ENCODE peak calls at places on chromosome X, in six cellular contexts. One of them, this sample, is unnamed.

GRCh38 chrX:153925739-153926593 is at the start of gene ARHGAP4:
- DNase-seq in psoas muscle: no peak
- DNase-seq in cardiac fibroblast: no peak
- DNase-seq in brain microvascular endothelial cell: no peak
- DNase-seq in heart right ventricle: no peak
- DNase-seq in NB4: no peak
- DNase-seq in this sample: peak; percentile 67

GRCh38 chrX:134599173-134599914 is 58.9 kb downstream of the PLAC1 start:
- DNase-seq in psoas muscle: no peak
- DNase-seq in NB4: peak; percentile 25
- DNase-seq in heart right ventricle: no peak
- DNase-seq in cardiac fibroblast: peak; percentile 92
- DNase-seq in brain microvascular endothelial cell: no peak
- DNase-seq in this sample: peak; percentile 61

GRCh38 chrX:115449742-115450141 is 111.2 kb upstream of the PLS3 start:
- DNase-seq in cardiac fibroblast: peak; percentile 90
- DNase-seq in brain microvascular endothelial cell: no peak
- DNase-seq in NB4: no peak
- DNase-seq in heart right ventricle: peak; percentile 56
- DNase-seq in psoas muscle: peak; percentile 34
- DNase-seq in this sample: no peak

GRCh38 chrX:70030242-70030823 is 19.4 kb downstream of the AWAT2 start:
- DNase-seq in psoas muscle: no peak
- DNase-seq in heart right ventricle: peak; percentile 11
- DNase-seq in NB4: peak; percentile 62
- DNase-seq in cardiac fibroblast: peak; percentile 72
- DNase-seq in brain microvascular endothelial cell: peak; percentile 31
- DNase-seq in this sample: peak; percentile 49

GRCh38 chrX:131746491-131746968 is 202.7 kb downstream of the OR13H1 start:
- DNase-seq in NB4: no peak
- DNase-seq in psoas muscle: peak; percentile 76
- DNase-seq in cardiac fibroblast: no peak
- DNase-seq in brain microvascular endothelial cell: peak; percentile 67
- DNase-seq in heart right ventricle: peak; percentile 13
- DNase-seq in this sample: peak; percentile 36

GRCh38 chrX:387729-388128 is 1.0 kb upstream of the PPP2R3B start:
- DNase-seq in brain microvascular endothelial cell: no peak
- DNase-seq in NB4: no peak
- DNase-seq in psoas muscle: no peak
- DNase-seq in cardiac fibroblast: no peak
- DNase-seq in heart right ventricle: no peak
- DNase-seq in this sample: no peak

GRCh38 chrX:137562096-137562495 is 3.8 kb upstream of the ZIC3 start:
- DNase-seq in brain microvascular endothelial cell: no peak
- DNase-seq in NB4: no peak
- DNase-seq in cardiac fibroblast: no peak
- DNase-seq in psoas muscle: no peak
- DNase-seq in heart right ventricle: no peak
- DNase-seq in this sample: no peak

GRCh38 chrX:22134681-22135080 is 102.6 kb downstream of the PHEX start:
- DNase-seq in brain microvascular endothelial cell: peak; percentile 70
- DNase-seq in psoas muscle: no peak
- DNase-seq in heart right ventricle: no peak
- DNase-seq in cardiac fibroblast: peak; percentile 52
- DNase-seq in NB4: no peak
- DNase-seq in this sample: no peak

GRCh38 chrX:2387614-2388239 is 113.0 kb downstream of the DHRSX start:
- DNase-seq in brain microvascular endothelial cell: no peak
- DNase-seq in psoas muscle: no peak
- DNase-seq in heart right ventricle: no peak
- DNase-seq in cardiac fibroblast: peak; percentile 39
- DNase-seq in NB4: no peak
- DNase-seq in this sample: no peak

GRCh38 chrX:133723930-133724329 is 261.5 kb downstream of the GPC3 start:
- DNase-seq in brain microvascular endothelial cell: no peak
- DNase-seq in heart right ventricle: no peak
- DNase-seq in psoas muscle: no peak
- DNase-seq in cardiac fibroblast: no peak
- DNase-seq in NB4: no peak
- DNase-seq in this sample: no peak

GRCh38 chrX:151391722-151392121 is 5.3 kb upstream of the VMA21 start:
- DNase-seq in NB4: no peak
- DNase-seq in brain microvascular endothelial cell: no peak
- DNase-seq in psoas muscle: no peak
- DNase-seq in cardiac fibroblast: no peak
- DNase-seq in heart right ventricle: no peak
- DNase-seq in this sample: no peak

GRCh38 chrX:154607370-154607769 is 11.7 kb downstream of the CTAG1B start:
- DNase-seq in heart right ventricle: no peak
- DNase-seq in NB4: no peak
- DNase-seq in cardiac fibroblast: no peak
- DNase-seq in psoas muscle: no peak
- DNase-seq in brain microvascular endothelial cell: no peak
- DNase-seq in this sample: no peak

GRCh38 chrX:145213504-145213903 is 33.8 kb upstream of the SPANXN1 start:
- DNase-seq in NB4: peak; percentile 17
- DNase-seq in cardiac fibroblast: no peak
- DNase-seq in brain microvascular endothelial cell: peak; percentile 2
- DNase-seq in psoas muscle: no peak
- DNase-seq in heart right ventricle: no peak
- DNase-seq in this sample: peak; percentile 1

DNA sequence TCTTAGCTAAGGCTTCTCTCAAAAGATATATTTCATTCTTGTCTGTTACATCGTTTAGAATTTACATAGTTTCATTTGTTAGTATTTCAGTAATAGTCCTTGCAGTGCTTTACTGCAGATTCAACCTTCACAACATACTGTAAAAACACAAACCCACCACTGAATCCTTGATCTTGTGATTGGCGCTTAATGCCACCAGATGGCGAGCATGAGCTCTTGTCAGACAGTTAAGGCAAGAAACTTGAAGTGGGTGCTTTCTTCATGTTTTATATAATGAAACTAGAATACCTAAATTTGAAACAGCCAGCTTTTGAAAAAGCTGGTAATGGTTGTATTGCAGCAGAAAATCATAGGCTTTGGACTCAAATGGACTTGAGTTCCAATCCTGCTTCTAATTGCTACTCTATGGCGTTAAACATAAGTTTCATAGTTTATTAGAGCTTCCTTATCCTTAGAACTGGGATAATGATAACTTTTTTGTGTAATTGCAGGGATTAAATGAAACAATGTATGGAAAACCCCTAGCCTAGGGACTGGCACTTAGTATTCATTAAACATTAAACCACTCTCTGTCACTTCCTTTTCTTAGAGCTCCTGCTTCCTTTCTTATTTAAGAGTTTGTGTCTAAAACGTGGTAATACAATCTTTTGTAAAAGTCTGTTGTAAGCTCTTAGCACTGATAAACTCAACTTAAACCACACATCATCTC is 95.1 kb downstream of the USP9X start:
- DNase-seq in NB4: peak; percentile 71
- DNase-seq in psoas muscle: peak; percentile 31
- DNase-seq in cardiac fibroblast: peak; percentile 69
- DNase-seq in heart right ventricle: no peak
- DNase-seq in brain microvascular endothelial cell: peak; percentile 69
- DNase-seq in this sample: peak; percentile 76
- TF ChIP-seq CTCF in NB4: peak; percentile 60
- TF ChIP-seq CTCF in psoas muscle: peak; percentile 72
- TF ChIP-seq CTCF in cardiac fibroblast: peak; percentile 63
- TF ChIP-seq CTCF in heart right ventricle: peak; percentile 37
- TF ChIP-seq CTCF in brain microvascular endothelial cell: peak; percentile 92
- TF ChIP-seq CTCF in this sample: peak; percentile 43

GRCh38 chrX:55488268-55488558 is 1.4 kb downstream of the USP51 start:
- DNase-seq in cardiac fibroblast: no peak
- DNase-seq in heart right ventricle: no peak
- DNase-seq in psoas muscle: no peak
- DNase-seq in brain microvascular endothelial cell: no peak
- DNase-seq in NB4: no peak
- DNase-seq in this sample: peak; percentile 3
- H3K4me3 ChIP-seq in cardiac fibroblast: peak overlapping the region; percentile 15
- H3K4me3 ChIP-seq in heart right ventricle: no peak overlapping the region
- H3K4me3 ChIP-seq in psoas muscle: peak overlapping the region; percentile 77
- H3K4me3 ChIP-seq in brain microvascular endothelial cell: peak overlapping the region; percentile 27
- H3K4me3 ChIP-seq in NB4: peak overlapping the region; percentile 53
- H3K4me3 ChIP-seq in this sample: peak overlapping the region; percentile 56

DNA sequence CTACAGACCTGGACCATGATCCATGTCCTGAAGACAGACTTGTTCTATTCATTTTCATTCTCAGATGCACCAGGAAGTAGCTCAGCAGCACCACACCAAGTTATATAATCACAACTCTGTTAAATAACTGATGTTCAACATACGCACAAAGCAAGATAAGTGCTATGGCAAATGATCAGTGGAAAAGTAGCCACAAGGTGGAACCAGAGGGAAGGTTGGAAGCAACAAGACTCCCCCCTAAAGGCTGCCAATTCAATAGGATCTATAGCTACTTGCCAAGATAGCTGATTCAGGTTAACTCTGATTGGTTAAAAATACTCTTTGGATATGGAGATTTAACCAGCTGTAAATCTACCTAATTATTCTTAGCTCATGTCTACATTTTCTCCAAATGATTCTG is 23.7 kb upstream of the FAM47B start:
- DNase-seq in cardiac fibroblast: peak; percentile 67
- DNase-seq in NB4: peak; percentile 25
- DNase-seq in heart right ventricle: no peak
- DNase-seq in psoas muscle: no peak
- DNase-seq in brain microvascular endothelial cell: peak; percentile 69
- DNase-seq in this sample: no peak
- TF ChIP-seq CTCF in cardiac fibroblast: peak; percentile 52
- TF ChIP-seq CTCF in NB4: peak; percentile 20
- TF ChIP-seq CTCF in heart right ventricle: no peak
- TF ChIP-seq CTCF in psoas muscle: peak; percentile 21
- TF ChIP-seq CTCF in brain microvascular endothelial cell: peak; percentile 71
- TF ChIP-seq CTCF in this sample: no peak

GRCh38 chrX:3711331-3711917 is 2.0 kb downstream of the PRKX start:
- DNase-seq in cardiac fibroblast: no peak
- DNase-seq in brain microvascular endothelial cell: no peak
- DNase-seq in heart right ventricle: peak; percentile 18
- DNase-seq in psoas muscle: no peak
- DNase-seq in NB4: no peak
- DNase-seq in this sample: peak; percentile 32
- H3K4me3 ChIP-seq in cardiac fibroblast: peak overlapping the region; percentile 61
- H3K4me3 ChIP-seq in brain microvascular endothelial cell: peak overlapping the region; percentile 64
- H3K4me3 ChIP-seq in heart right ventricle: peak overlapping the region; percentile 72
- H3K4me3 ChIP-seq in psoas muscle: peak overlapping the region; percentile 65
- H3K4me3 ChIP-seq in NB4: peak overlapping the region; percentile 60
- H3K4me3 ChIP-seq in this sample: peak overlapping the region; percentile 83